ENCODE peak calls at places on chromosome 4, in eight cellular contexts. D is A549, U is stomach, P is breast epithelium, W is ovary, K is transverse colon, T is uterus, J is tibial nerve. G is an unnamed sample.

GRCh38 chr4:153089781-153090180 is 114.5 kb upstream of the TRIM2 start:
- DNase-seq in D (no peak), U (no peak), P (no peak), W (no peak), K (no peak), T (no peak), J (no peak), G (no peak)

GRCh38 chr4:85039526-85039925 is 73.0 kb upstream of the WDFY3 start:
- DNase-seq in D (peak; percentile 54), U (no peak), P (no peak), W (no peak), K (no peak), T (no peak), J (no peak), G (no peak)

GRCh38 chr4:171813195-171813955 is at the start of gene GALNTL6:
- DNase-seq in D (peak; percentile 6), U (no peak), P (no peak), W (no peak), K (no peak), T (no peak), J (no peak), G (no peak)

GRCh38 chr4:25061602-25062001 is 30.9 kb upstream of the LGI2 start:
- DNase-seq in D (no peak), U (no peak), P (no peak), W (no peak), K (no peak), T (no peak), J (no peak), G (no peak)

GRCh38 chr4:167918077-167918476 is 174.3 kb upstream of the ANXA10 start:
- DNase-seq in D (no peak), U (no peak), P (no peak), W (no peak), K (no peak), T (no peak), J (no peak), G (no peak)

GRCh38 chr4:117429061-117429460 is 343.7 kb upstream of the TRAM1L1 start:
- DNase-seq in D (no peak), U (no peak), P (no peak), W (no peak), K (no peak), T (no peak), J (no peak), G (no peak)

GRCh38 chr4:136687118-136687517 is 845.2 kb downstream of the PCDH18 start:
- DNase-seq in D (peak; percentile 1), U (no peak), P (no peak), W (no peak), K (no peak), T (no peak), J (no peak), G (no peak)

GRCh38 chr4:95217197-95217596 is 331.6 kb downstream of the UNC5C start:
- DNase-seq in D (no peak), U (no peak), P (no peak), W (no peak), K (no peak), T (no peak), J (no peak), G (no peak)

GRCh38 chr4:144176476-144176875 is 36.0 kb upstream of the GYPA start:
- DNase-seq in D (no peak), U (no peak), P (no peak), W (no peak), K (no peak), T (no peak), J (no peak), G (no peak)

GRCh38 chr4:132056466-132056865 is 1092.6 kb upstream of the PCDH10 start:
- DNase-seq in D (no peak), U (no peak), P (no peak), W (no peak), K (no peak), T (no peak), J (no peak), G (no peak)

GRCh38 chr4:189162073-189162789 is 778.4 kb upstream of the FRG1 start:
- DNase-seq in D (no peak), U (no peak), P (no peak), W (no peak), K (no peak), T (no peak), J (no peak), G (no peak)

GRCh38 chr4:77074961-77075855 is 581 bp downstream of the CCNI start:
- DNase-seq in D (peak; percentile 35), U (peak; percentile 68), P (peak; percentile 61), W (peak; percentile 83), K (peak; percentile 78), T (peak; percentile 70), J (peak; percentile 23), G (peak; percentile 91)
- TF ChIP-seq POLR2A in D (peak; percentile 6), U (no peak), P (no peak), W (peak; percentile 7), K (no peak), T (no peak), J (no peak), G (no peak)

GRCh38 chr4:82371398-82371972 is 2.3 kb downstream of the HNRNPD start:
- DNase-seq in D (no peak), U (no peak), P (no peak), W (no peak), K (no peak), T (no peak), J (no peak), G (no peak)
- H3K27ac ChIP-seq in D (peak overlapping the region; percentile 100), U (peak overlapping the region; percentile 99), P (peak overlapping the region; percentile 100), W (no peak overlapping the region), K (peak overlapping the region; percentile 98), T (peak overlapping the region; percentile 98), J (peak overlapping the region; percentile 100), G (peak overlapping the region; percentile 99)

GRCh38 chr4:183443609-183444148 is 757 bp upstream of the CDKN2AIP start:
- DNase-seq in D (no peak), U (no peak), P (no peak), W (no peak), K (no peak), T (no peak), J (peak; percentile 24), G (no peak)
- TF ChIP-seq POLR2A in D (no peak), U (no peak), P (no peak), W (no peak), K (no peak), T (no peak), J (no peak), G (no peak)

GRCh38 chr4:139918994-139919393 is 235.0 kb downstream of the MAML3 start:
- DNase-seq in D (no peak), U (no peak), P (no peak), W (no peak), K (no peak), T (no peak), J (no peak), G (no peak)
- H3K27ac ChIP-seq in D (peak overlapping the region; percentile 62), U (peak overlapping the region; percentile 62), P (peak overlapping the region; percentile 75), W (peak overlapping the region; percentile 83), K (peak overlapping the region; percentile 77), T (peak overlapping the region; percentile 96), J (peak overlapping the region; percentile 8), G (peak overlapping the region; percentile 70)

GRCh38 chr4:1354983-1355275 is 7.9 kb downstream of the UVSSA start:
- DNase-seq in D (no peak), U (no peak), P (no peak), W (no peak), K (no peak), T (no peak), J (no peak), G (no peak)
- TF ChIP-seq POLR2A in D (no peak), U (no peak), P (no peak), W (no peak), K (no peak), T (no peak), J (no peak), G (no peak)

G was measured in heart left ventricle.